ENCODE peak calls at places on chromosomes 11 and 22, in ten cellular contexts. B is A549, U is dorsolateral prefrontal cortex, N is BJ, G is lower leg skin, T is endothelial cell, D is psoas muscle, Y is mucosa of descending colon, O is H9, L is cardiac fibroblast. W is an unnamed sample.

GRCh38 chr22:46399625-46400024 is 64.1 kb downstream of the TRMU start:
- DNase-seq in N (no peak), B (no peak), D (no peak), L (no peak), T (no peak), U (no peak), Y (no peak), O (no peak), G (no peak), W (no peak)

GRCh38 chr11:1358286-1358685 is 31.4 kb upstream of the BRSK2 start:
- DNase-seq in L (peak), T (no peak), Y (peak), B (no peak), U (no peak), G (no peak), N (no peak), D (no peak), O (no peak), W (no peak)

GRCh38 chr11:65745049-65745448 is 24.5 kb upstream of the RNASEH2C start:
- DNase-seq in O (no peak), L (no peak), Y (no peak), B (no peak), D (no peak), T (no peak), U (no peak), N (no peak), G (no peak), W (no peak)

GRCh38 chr11:95520765-95521542 is 268.6 kb downstream of the FAM76B start:
- DNase-seq in Y (no peak), L (peak), N (no peak), D (no peak), B (no peak), G (peak), O (no peak), U (no peak), T (no peak), W (no peak)

GRCh38 chr22:35375031-35375430 is 5.9 kb upstream of the HMOX1 start:
- DNase-seq in L (no peak), O (no peak), D (no peak), T (no peak), B (no peak), N (no peak), U (no peak), G (no peak), Y (no peak), W (no peak)

GRCh38 chr11:120900642-120901041 is 123.3 kb upstream of the TBCEL start:
- DNase-seq in T (no peak), O (no peak), L (no peak), U (no peak), B (no peak), G (no peak), N (no peak), Y (no peak), D (no peak), W (no peak)

GRCh38 chr22:36913431-36914382 is at the start of gene CSF2RB:
- DNase-seq in D (peak), O (no peak), Y (peak), L (peak), U (no peak), G (peak), B (no peak), T (peak), N (no peak), W (peak)

GRCh38 chr11:2549491-2549875 is 104.7 kb downstream of the KCNQ1 start:
- DNase-seq in T (no peak), G (no peak), L (no peak), O (no peak), U (no peak), N (no peak), B (no peak), Y (no peak), D (no peak), W (no peak)

GRCh38 chr11:60747359-60747873 is 9.3 kb upstream of the MS4A15 start:
- DNase-seq in N (no peak), B (no peak), Y (no peak), U (no peak), O (no peak), D (no peak), G (no peak), T (no peak), L (no peak), W (no peak)

GRCh38 chr22:23521442-23522113 is 58.5 kb downstream of the IGLL1 start:
- DNase-seq in O (peak), T (peak), D (peak), U (peak), B (peak), Y (peak), G (peak), L (peak), N (peak), W (peak)
- TF ChIP-seq CTCF in O (peak), T (no peak), D (no peak), U (peak), B (peak), Y (no peak), G (no peak), L (no peak), N (no peak), W (no peak)

GRCh38 chr11:19405966-19406365 is 165.2 kb upstream of the E2F8 start:
- DNase-seq in B (no peak), G (no peak), Y (no peak), D (no peak), U (no peak), N (no peak), O (no peak), L (no peak), T (no peak), W (no peak)
- TF ChIP-seq CTCF in B (no peak), G (no peak), Y (no peak), D (no peak), U (no peak), N (no peak), O (no peak), L (no peak), T (no peak), W (no peak)

GRCh38 chr22:22682807-22683667 is 38.6 kb downstream of the GGTLC2 start:
- DNase-seq in U (no peak), B (peak), G (no peak), L (no peak), D (no peak), Y (no peak), T (no peak), N (no peak), O (no peak), W (no peak)

GRCh38 chr22:22685586-22685985 is 41.2 kb downstream of the GGTLC2 start:
- DNase-seq in G (no peak), D (no peak), U (no peak), B (no peak), Y (no peak), N (no peak), L (no peak), T (no peak), O (no peak), W (no peak)

GRCh38 chr22:22682196-22682595 is 37.8 kb downstream of the GGTLC2 start:
- DNase-seq in T (no peak), Y (no peak), L (no peak), O (no peak), N (no peak), D (no peak), B (no peak), G (no peak), U (no peak), W (no peak)

GRCh38 chr22:22683668-22684361 is 39.4 kb downstream of the GGTLC2 start:
- DNase-seq in U (no peak), L (no peak), G (no peak), N (no peak), D (no peak), B (no peak), O (no peak), Y (no peak), T (no peak), W (no peak)

DNA sequence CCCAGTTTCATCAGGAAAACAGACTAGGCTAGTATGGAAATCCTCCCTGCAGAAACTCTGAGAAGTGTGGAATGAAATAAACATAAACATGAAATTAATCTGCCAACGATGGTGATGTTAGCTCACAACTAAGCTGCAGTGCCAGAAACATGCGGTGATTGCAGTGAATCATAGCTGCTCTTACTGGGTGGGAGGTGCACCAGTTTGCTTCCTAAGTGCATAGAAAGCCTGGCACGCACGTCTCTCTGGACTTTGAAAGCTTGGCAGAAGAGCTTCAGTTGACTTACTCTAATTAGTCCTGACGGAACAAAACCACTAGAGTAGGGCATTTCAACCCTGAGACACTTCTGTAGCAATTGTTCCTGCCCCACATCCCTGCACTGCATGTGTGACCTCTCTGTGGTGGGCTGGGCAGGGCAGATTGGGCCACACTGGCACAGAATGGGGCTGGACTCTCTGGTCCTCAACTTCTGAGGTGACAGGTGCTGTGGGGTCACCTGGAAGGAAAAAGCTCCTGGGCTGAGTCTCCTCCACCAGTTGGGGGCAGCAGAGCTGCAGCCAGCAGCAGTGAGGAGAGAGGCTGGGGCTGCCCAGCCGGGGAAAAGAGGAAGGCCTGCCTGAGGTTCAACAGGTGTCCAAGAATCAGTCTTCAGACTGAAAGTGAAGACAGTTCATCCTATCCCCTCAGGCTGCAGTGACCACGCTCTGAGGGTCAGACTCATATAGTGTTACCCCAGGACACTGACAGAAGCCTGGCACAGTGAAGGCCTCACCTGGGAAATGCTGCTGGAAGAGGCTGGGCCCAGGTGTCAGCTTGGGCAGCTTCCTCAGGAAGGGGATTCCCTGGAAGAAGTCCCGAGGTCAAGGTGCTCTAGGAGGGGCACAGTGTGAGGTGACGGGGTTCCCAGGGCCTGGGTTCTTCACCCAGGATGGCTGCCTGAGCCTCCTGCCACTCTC is 40.5 kb downstream of the GGTLC2 start:
- DNase-seq in L (peak), O (peak), D (no peak), Y (peak), T (peak), G (no peak), U (no peak), N (no peak), B (no peak), W (no peak)
- TF ChIP-seq CTCF in L (peak), O (peak), D (no peak), Y (peak), T (peak), G (no peak), U (no peak), N (peak), B (peak), W (peak)

DNA sequence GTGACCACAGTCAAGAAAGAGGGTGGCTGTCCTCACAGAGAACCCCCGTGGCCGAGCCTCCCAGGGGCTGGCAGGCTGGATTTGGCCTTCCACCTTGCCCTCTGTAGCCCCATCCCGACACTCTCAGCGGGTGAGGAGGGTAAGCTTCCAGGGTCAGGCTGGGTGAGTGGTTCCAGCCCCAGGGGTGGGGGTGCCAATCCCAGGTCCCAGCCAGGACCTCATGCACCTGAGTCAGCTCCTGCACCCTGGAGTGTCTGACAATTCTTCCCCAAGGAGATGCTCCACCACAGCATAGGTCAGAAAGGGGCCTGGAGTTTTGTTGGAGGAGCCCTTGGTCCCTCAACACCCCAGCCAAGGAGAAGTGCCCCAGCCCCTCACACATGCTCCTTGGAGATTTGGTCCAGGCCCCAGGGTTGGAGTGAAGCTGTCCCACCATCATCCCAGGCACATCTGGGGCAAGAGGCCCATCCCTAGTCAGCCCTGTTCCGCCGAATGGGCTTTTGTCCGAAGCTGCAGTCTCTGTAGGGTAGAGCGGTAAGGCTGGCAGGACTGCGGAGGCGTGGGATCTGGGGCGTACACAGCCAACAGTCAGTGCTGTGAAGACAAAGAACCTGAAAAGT is 8.4 kb downstream of the LINC01488 start:
- DNase-seq in N (no peak), O (no peak), G (no peak), Y (no peak), L (no peak), D (peak), T (no peak), B (no peak), U (no peak), W (no peak)
- TF ChIP-seq CTCF in N (no peak), O (no peak), G (no peak), Y (no peak), L (no peak), D (no peak), T (no peak), B (no peak), U (no peak), W (no peak)

GRCh38 chr11:32431657-32432056 is 3.7 kb downstream of the WT1 start:
- DNase-seq in L (no peak), O (no peak), U (no peak), B (no peak), Y (no peak), N (no peak), D (no peak), T (no peak), G (no peak), W (no peak)

GRCh38 chr11:32429477-32429876 is 5.9 kb downstream of the WT1 start:
- DNase-seq in L (no peak), T (no peak), U (no peak), Y (no peak), B (no peak), D (no peak), O (no peak), N (no peak), G (no peak), W (no peak)

GRCh38 chr11:32428665-32429293 is 6.6 kb downstream of the WT1 start:
- DNase-seq in U (no peak), B (no peak), O (no peak), T (no peak), G (no peak), L (no peak), Y (no peak), D (no peak), N (no peak), W (no peak)

GRCh38 chr11:32432565-32433248 is 2.6 kb downstream of the WT1 start:
- DNase-seq in L (no peak), D (no peak), B (no peak), U (no peak), N (no peak), T (no peak), G (no peak), O (no peak), Y (no peak), W (no peak)

DNA sequence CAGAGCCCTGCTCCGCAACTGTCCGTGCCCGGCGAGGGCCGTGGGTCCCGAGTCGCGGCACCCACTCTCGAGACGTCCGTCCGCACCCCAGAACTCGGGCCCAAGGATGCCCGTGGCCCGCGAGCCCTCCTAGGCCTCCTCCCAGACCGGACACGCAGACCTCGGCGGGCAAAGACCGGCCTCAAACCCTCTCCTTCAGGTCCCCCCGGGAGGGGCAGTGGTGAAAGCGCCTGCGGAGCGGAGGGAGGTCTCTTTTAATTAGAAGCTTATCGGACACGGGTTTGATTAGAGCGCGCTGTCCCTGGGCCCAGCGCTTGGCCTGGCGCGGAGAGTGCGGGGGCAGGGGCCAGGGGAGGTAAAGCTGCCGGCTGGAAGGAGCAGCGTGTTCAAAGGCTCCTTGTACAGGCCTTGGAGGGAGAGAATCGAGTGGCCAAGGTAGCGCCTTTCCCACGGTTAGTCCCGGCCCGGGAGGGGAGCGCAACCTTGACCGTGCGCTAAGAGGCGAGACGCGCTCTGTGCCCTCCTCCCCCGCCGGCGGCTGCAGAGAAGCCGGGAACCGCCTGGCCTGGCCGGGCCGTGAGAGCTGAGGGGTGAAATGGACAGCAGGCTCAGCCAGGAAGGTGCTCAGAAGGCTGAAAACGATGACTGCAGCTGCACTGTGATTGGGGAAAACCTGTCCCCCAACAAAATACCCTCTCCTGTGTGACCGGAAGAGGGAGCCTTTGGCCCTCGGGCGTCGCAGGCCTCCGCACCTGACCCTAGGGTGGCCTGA is 4.6 kb downstream of the WT1 start:
- DNase-seq in Y (no peak), L (peak), T (peak), O (peak), N (no peak), B (no peak), D (no peak), U (no peak), G (no peak), W (no peak)
- TF ChIP-seq CTCF in Y (no peak), L (peak), T (no peak), O (peak), N (no peak), B (no peak), D (no peak), U (no peak), G (no peak), W (no peak)

W was measured in activated B cell treated with CpG ODN at 0.5 μM for 24 hours.